ENCODE peak calls at places on chromosomes 16 and 17, in four cellular contexts. C is HTR-8/SVneo, X is epithelial cell of esophagus, P is ELF-1. I is an unnamed sample.

GRCh38 chr16:72728516-72728915 is 319.4 kb downstream of the ZFHX3 start:
- DNase-seq in C (no peak), X (no peak), P (no peak), I (no peak)

GRCh38 chr16:67637625-67638024 is 7.3 kb upstream of the CARMIL2 start:
- DNase-seq in C (no peak), X (no peak), P (no peak), I (no peak)

GRCh38 chr16:67598527-67598926 is 36.2 kb downstream of the CTCF start:
- DNase-seq in C (no peak), X (no peak), P (no peak), I (no peak)

GRCh38 chr16:29738514-29738913 is 7.3 kb downstream of the C16orf54 start:
- DNase-seq in C (no peak), X (peak; percentile 15), P (no peak), I (no peak)

GRCh38 chr16:74771656-74772315 is 2.8 kb downstream of the FA2H start:
- DNase-seq in C (no peak), X (no peak), P (no peak), I (no peak)

GRCh38 chr17:9522074-9522473 is 53.5 kb downstream of the STX8 start:
- DNase-seq in C (peak; percentile 32), X (peak; percentile 64), P (no peak), I (no peak)

GRCh38 chr17:4003501-4004421 is 39.5 kb upstream of the ATP2A3 start:
- DNase-seq in C (no peak), X (no peak), P (peak; percentile 77), I (peak; percentile 70)

GRCh38 chr16:67430504-67431076 is 331 bp upstream of the HSD11B2 start:
- DNase-seq in C (no peak), X (peak; percentile 53), P (peak; percentile 56), I (no peak)

GRCh38 chr17:40168262-40168832 is 8.9 kb upstream of the RAPGEFL1 start:
- DNase-seq in C (peak; percentile 88), X (peak; percentile 70), P (peak; percentile 51), I (no peak)

GRCh38 chr16:73059779-73060178 is 11.9 kb upstream of the ZFHX3 start:
- DNase-seq in C (no peak), X (no peak), P (no peak), I (no peak)

GRCh38 chr17:30236807-30237206 is 1.3 kb upstream of the SLC6A4 start:
- DNase-seq in C (peak; percentile 26), X (peak; percentile 60), P (peak; percentile 84), I (peak; percentile 51)

GRCh38 chr17:37541880-37542675 is 52.4 kb downstream of the DUSP14 start:
- DNase-seq in C (no peak), X (peak; percentile 64), P (no peak), I (no peak)

GRCh38 chr17:16107165-16107770 is 107.6 kb downstream of the TTC19 start:
- DNase-seq in C (no peak), X (no peak), P (no peak), I (no peak)

GRCh38 chr16:1923299-1924034 is 5.3 kb upstream of the HS3ST6 start:
- DNase-seq in C (peak; percentile 41), X (peak; percentile 38), P (peak; percentile 88), I (no peak)

GRCh38 chr17:50365165-50365564 is 7.8 kb downstream of the MRPL27 start:
- DNase-seq in C (no peak), X (no peak), P (no peak), I (no peak)

GRCh38 chr17:7292729-7293128 is 1.7 kb downstream of the YBX2 start:
- DNase-seq in C (no peak), X (no peak), P (no peak), I (no peak)